ENCODE peak calls at places on chromosomes 16 and 17, in nine cellular contexts. J is SK-N-SH; S is psoas muscle; Y is skeletal muscle cell; B is CD8-positive, alpha-beta T cell; C is non-pigmented ciliary epithelial cell; H is activated CD8-positive, alpha-beta memory T cell treated with anti-CD3 and anti-CD28 coated beads, Interleukin-2, amount 10 ng/mL, durations not matched to agents 7 days and 5 days; N is activated CD4-positive, alpha-beta T cell treated with anti-CD3 and anti-CD28 coated beads, Interleukin-2, amount 50 U/mL, for 1 hour; E is T-helper 1 cell. W is an unnamed sample.

GRCh38 chr17:4520060-4520880 is 21.6 kb downstream of the SPNS2 start:
- DNase-seq in E (no peak), C (no peak), S (no peak), H (no peak), B (no peak), J (no peak), Y (no peak), N (no peak), W (no peak)

GRCh38 chr17:79632432-79632735 is 21.5 kb upstream of the RBFOX3 start:
- DNase-seq in S (peak), H (peak), J (no peak), E (no peak), Y (no peak), N (no peak), B (no peak), C (no peak), W (no peak)

GRCh38 chr17:38333635-38334295 is 10.0 kb downstream of the GPR179 start:
- DNase-seq in N (peak), H (peak), E (no peak), B (peak), S (peak), Y (no peak), J (peak), C (no peak), W (no peak)

GRCh38 chr17:12995896-12996295 is 21.9 kb downstream of the ELAC2 start:
- DNase-seq in B (no peak), J (no peak), Y (no peak), H (no peak), E (no peak), N (no peak), S (no peak), C (no peak), W (no peak)

GRCh38 chr17:57662644-57663308 is 82.3 kb downstream of the CCDC182 start:
- DNase-seq in H (no peak), B (peak), E (peak), N (peak), Y (peak), S (peak), C (peak), J (peak), W (peak)

GRCh38 chr17:954431-955164 is 25.0 kb downstream of the NXN start:
- DNase-seq in H (no peak), S (peak), B (no peak), J (no peak), N (no peak), E (no peak), C (no peak), Y (peak), W (no peak)

GRCh38 chr16:72934661-72935403 is 113.1 kb downstream of the ZFHX3 start:
- DNase-seq in N (no peak), B (no peak), Y (peak), S (peak), H (no peak), J (no peak), C (peak), E (no peak), W (no peak)

GRCh38 chr17:17943281-17943984 is 28.8 kb downstream of the TOM1L2 start:
- DNase-seq in S (no peak), H (no peak), B (no peak), E (no peak), J (no peak), C (no peak), N (no peak), Y (no peak), W (no peak)

GRCh38 chr17:29722411-29723198 is 99.9 kb upstream of the CORO6 start:
- DNase-seq in Y (peak), B (peak), E (no peak), N (peak), C (no peak), S (no peak), H (peak), J (peak), W (no peak)

GRCh38 chr17:72788950-72789585 is 303.4 kb downstream of the SLC39A11 start:
- DNase-seq in N (no peak), C (no peak), Y (no peak), S (no peak), E (no peak), B (no peak), H (no peak), J (no peak), W (no peak)

GRCh38 chr17:31008374-31009035 is 37.7 kb downstream of the RNF135 start:
- DNase-seq in N (peak), S (peak), J (no peak), B (peak), C (peak), Y (no peak), H (peak), E (peak), W (peak)

GRCh38 chr17:28724500-28725165 is 1.4 kb downstream of the TLCD1 start:
- DNase-seq in Y (no peak), H (no peak), S (no peak), C (no peak), J (no peak), E (no peak), B (no peak), N (no peak), W (no peak)

GRCh38 chr17:6487243-6488007 is 43.2 kb downstream of the PIMREG start:
- DNase-seq in J (no peak), E (no peak), N (no peak), B (no peak), H (no peak), C (no peak), Y (no peak), S (peak), W (no peak)

GRCh38 chr16:69871708-69872107 is 79.4 kb upstream of the CLEC18A start:
- DNase-seq in J (no peak), C (no peak), H (no peak), Y (no peak), S (no peak), B (no peak), N (no peak), E (no peak), W (no peak)

GRCh38 chr17:7886227-7887037 is 2.2 kb upstream of the CHD3 start:
- DNase-seq in S (no peak), C (no peak), J (peak), E (peak), Y (no peak), B (peak), N (peak), H (peak), W (no peak)

GRCh38 chr16:85566502-85567100 is 46.5 kb upstream of the GSE1 start:
- DNase-seq in B (no peak), Y (no peak), C (no peak), J (no peak), N (no peak), H (no peak), S (no peak), E (no peak), W (no peak)

GRCh38 chr17:17906418-17907215 is 65.6 kb downstream of the TOM1L2 start:
- DNase-seq in N (no peak), E (no peak), Y (no peak), C (no peak), B (no peak), J (no peak), S (no peak), H (no peak), W (no peak)

GRCh38 chr17:62178579-62178978 is 113.5 kb upstream of the MED13 start:
- DNase-seq in J (no peak), N (no peak), E (no peak), B (no peak), H (no peak), C (no peak), Y (no peak), S (no peak), W (peak)

GRCh38 chr17:2837147-2837561 is 40.9 kb downstream of the RAP1GAP2 start:
- DNase-seq in E (no peak), H (peak), C (no peak), J (no peak), Y (no peak), B (peak), N (peak), S (no peak), W (no peak)

GRCh38 chr17:81840826-81841778 is 6.3 kb upstream of the PPP1R27 start:
- DNase-seq in C (no peak), N (no peak), H (no peak), E (no peak), J (no peak), B (no peak), Y (no peak), S (peak), W (peak)

GRCh38 chr17:48002920-48003685 is 32.2 kb downstream of the CDK5RAP3 start:
- DNase-seq in S (no peak), H (no peak), Y (no peak), J (peak), N (no peak), E (no peak), B (no peak), C (no peak), W (no peak)

GRCh38 chr16:57774886-57775285 is 27.4 kb downstream of the KIFC3 start:
- DNase-seq in S (no peak), N (no peak), E (no peak), H (no peak), C (no peak), J (no peak), Y (no peak), B (no peak), W (no peak)

GRCh38 chr16:79599256-79599836 is 1.2 kb downstream of the MAF start:
- DNase-seq in C (no peak), B (peak), Y (no peak), N (peak), J (peak), S (peak), H (peak), E (no peak), W (no peak)

GRCh38 chr17:27478901-27479531 is 22.8 kb downstream of the KSR1 start:
- DNase-seq in N (no peak), C (no peak), E (no peak), J (no peak), H (no peak), S (no peak), B (no peak), Y (no peak), W (no peak)

GRCh38 chr16:31329671-31330552 is 25.1 kb upstream of the ITGAX start:
- DNase-seq in S (no peak), B (no peak), H (no peak), N (no peak), Y (no peak), E (no peak), C (no peak), J (no peak), W (no peak)

GRCh38 chr16:87707097-87707496 is 58.7 kb downstream of the KLHDC4 start:
- DNase-seq in N (no peak), H (no peak), Y (no peak), C (no peak), S (no peak), B (no peak), E (no peak), J (no peak), W (no peak)

GRCh38 chr17:66054242-66054641 is 137.7 kb downstream of the CEP112 start:
- DNase-seq in B (no peak), Y (no peak), J (no peak), H (no peak), C (no peak), N (no peak), E (no peak), S (no peak), W (no peak)

GRCh38 chr17:62968445-62968923 is 2.4 kb downstream of the TANC2 start:
- DNase-seq in E (no peak), C (peak), J (peak), S (no peak), Y (peak), B (peak), N (peak), H (peak), W (peak)

GRCh38 chr17:28335959-28336871 is 654 bp downstream of the TNFAIP1 start:
- DNase-seq in Y (peak), B (no peak), H (peak), S (peak), C (peak), J (peak), E (no peak), N (peak), W (peak)

GRCh38 chr16:13999071-13999894 is 71.8 kb upstream of the MRTFB start:
- DNase-seq in C (no peak), E (no peak), B (no peak), J (no peak), H (no peak), N (no peak), Y (no peak), S (no peak), W (no peak)

GRCh38 chr16:88288303-88288702 is 94.5 kb upstream of the ZNF469 start:
- DNase-seq in B (no peak), S (no peak), H (no peak), Y (no peak), E (no peak), J (no peak), N (no peak), C (no peak), W (no peak)

GRCh38 chr17:57357392-57357784 is 101.1 kb downstream of the MSI2 start:
- DNase-seq in C (no peak), S (peak), E (no peak), B (no peak), Y (no peak), N (no peak), H (no peak), J (no peak), W (no peak)

GRCh38 chr17:37505333-37505732 is 15.6 kb downstream of the DUSP14 start:
- DNase-seq in J (no peak), S (no peak), B (no peak), Y (no peak), C (no peak), N (no peak), H (no peak), E (no peak), W (no peak)

GRCh38 chr17:77609553-77610517 is 348.7 kb upstream of the TNRC6C start:
- DNase-seq in Y (peak), N (peak), H (peak), J (no peak), S (no peak), C (no peak), B (peak), E (no peak), W (no peak)

GRCh38 chr17:51739245-51739886 is 419.1 kb downstream of the CA10 start:
- DNase-seq in S (no peak), N (no peak), H (no peak), B (no peak), C (no peak), Y (no peak), E (no peak), J (no peak), W (no peak)

W was measured in RWPE1.